ENCODE peak calls at places on chromosomes 12 and 14, in ten cellular contexts. P, K, U, T, A, Q, G, S, D and J are unnamed samples.

GRCh38 chr14:85308531-85309300 is 221.2 kb upstream of the FLRT2 start:
- DNase-seq in P (no peak), K (no peak), U (no peak), T (no peak), A (no peak), Q (no peak), G (no peak), S (no peak), D (peak; percentile 97), J (no peak)

GRCh38 chr14:94051115-94051514 is 25.0 kb downstream of the OTUB2 start:
- DNase-seq in P (no peak), K (no peak), U (no peak), T (peak; percentile 57), A (no peak), Q (no peak), G (no peak), S (no peak), D (peak; percentile 29), J (no peak)

GRCh38 chr14:101108579-101109346 is 205.2 kb upstream of the RTL1 start:
- DNase-seq in P (no peak), K (no peak), U (no peak), T (no peak), A (no peak), Q (no peak), G (no peak), S (no peak), D (no peak), J (no peak)

GRCh38 chr12:129075451-129076208 is 222.4 kb downstream of the GLT1D1 start:
- DNase-seq in P (no peak), K (no peak), U (no peak), T (no peak), A (peak; percentile 30), Q (no peak), G (no peak), S (no peak), D (no peak), J (no peak)

GRCh38 chr12:124392991-124393790 is 98.3 kb downstream of the RFLNA start:
- DNase-seq in P (peak; percentile 48), K (no peak), U (peak; percentile 17), T (peak; percentile 93), A (no peak), Q (no peak), G (no peak), S (peak; percentile 92), D (peak; percentile 64), J (no peak)

GRCh38 chr14:96126339-96126770 is 78.3 kb upstream of the BDKRB2 start:
- DNase-seq in P (no peak), K (no peak), U (no peak), T (peak; percentile 30), A (no peak), Q (no peak), G (no peak), S (peak; percentile 63), D (no peak), J (no peak)

GRCh38 chr14:77542349-77543239 is 44.0 kb upstream of the ISM2 start:
- DNase-seq in P (no peak), K (no peak), U (no peak), T (peak; percentile 32), A (no peak), Q (no peak), G (no peak), S (peak; percentile 3), D (peak; percentile 61), J (no peak)

GRCh38 chr14:85131523-85131922 is 398.4 kb upstream of the FLRT2 start:
- DNase-seq in P (no peak), K (no peak), U (no peak), T (no peak), A (peak; percentile 52), Q (no peak), G (no peak), S (no peak), D (no peak), J (no peak)

GRCh38 chr12:24470050-24470449 is 478.9 kb downstream of the BCAT1 start:
- DNase-seq in P (no peak), K (no peak), U (no peak), T (peak; percentile 5), A (no peak), Q (no peak), G (no peak), S (peak; percentile 31), D (no peak), J (no peak)

GRCh38 chr12:128549621-128550020 is 274.1 kb downstream of the SLC15A4 start:
- DNase-seq in P (no peak), K (no peak), U (no peak), T (no peak), A (no peak), Q (no peak), G (peak; percentile 31), S (no peak), D (no peak), J (no peak)

GRCh38 chr14:52146504-52146903 is 77.6 kb upstream of the NID2 start:
- DNase-seq in P (no peak), K (no peak), U (no peak), T (no peak), A (no peak), Q (no peak), G (no peak), S (no peak), D (no peak), J (no peak)

GRCh38 chr12:30725739-30726138 is 29.0 kb downstream of the CAPRIN2 start:
- DNase-seq in P (no peak), K (no peak), U (no peak), T (peak; percentile 84), A (no peak), Q (no peak), G (no peak), S (peak; percentile 77), D (no peak), J (no peak)

GRCh38 chr12:89424394-89424793 is 72.1 kb upstream of the DUSP6 start:
- DNase-seq in P (no peak), K (no peak), U (no peak), T (no peak), A (no peak), Q (no peak), G (no peak), S (no peak), D (no peak), J (no peak)

GRCh38 chr12:50132505-50133135 is 20.6 kb downstream of the COX14 start:
- DNase-seq in P (no peak), K (no peak), U (no peak), T (no peak), A (no peak), Q (no peak), G (no peak), S (peak; percentile 61), D (peak; percentile 40), J (no peak)

GRCh38 chr12:65593206-65593833 is 231.0 kb upstream of the HMGA2 start:
- DNase-seq in P (no peak), K (no peak), U (no peak), T (peak; percentile 91), A (no peak), Q (no peak), G (no peak), S (peak; percentile 67), D (no peak), J (no peak)

GRCh38 chr14:80567905-80568512 is 356.7 kb upstream of the DIO2 start:
- DNase-seq in P (no peak), K (no peak), U (no peak), T (peak; percentile 61), A (no peak), Q (no peak), G (peak; percentile 54), S (peak; percentile 98), D (no peak), J (no peak)

GRCh38 chr12:83210933-83211332 is 524.2 kb downstream of the TMTC2 start:
- DNase-seq in P (no peak), K (no peak), U (no peak), T (no peak), A (no peak), Q (no peak), G (no peak), S (no peak), D (no peak), J (no peak)

GRCh38 chr14:94601961-94602391 is 10.2 kb upstream of the SERPINA3 start:
- DNase-seq in P (no peak), K (no peak), U (no peak), T (peak; percentile 90), A (no peak), Q (no peak), G (no peak), S (peak; percentile 76), D (peak; percentile 6), J (no peak)

GRCh38 chr12:77315407-77315806 is 250.0 kb upstream of the E2F7 start:
- DNase-seq in P (no peak), K (no peak), U (no peak), T (no peak), A (no peak), Q (no peak), G (no peak), S (no peak), D (no peak), J (no peak)

GRCh38 chr12:122891661-122892525 is 4.0 kb downstream of the VPS37B start:
- DNase-seq in P (peak; percentile 95), K (no peak), U (no peak), T (peak; percentile 94), A (no peak), Q (no peak), G (peak; percentile 52), S (peak; percentile 95), D (no peak), J (no peak)

GRCh38 chr12:98618952-98619351 is 25.5 kb downstream of the SLC25A3 start:
- DNase-seq in P (no peak), K (no peak), U (no peak), T (peak; percentile 11), A (no peak), Q (no peak), G (no peak), S (no peak), D (no peak), J (no peak)

GRCh38 chr12:59452746-59453145 is 143.1 kb upstream of the SLC16A7 start:
- DNase-seq in P (no peak), K (no peak), U (no peak), T (peak; percentile 71), A (no peak), Q (no peak), G (no peak), S (peak; percentile 38), D (no peak), J (no peak)

GRCh38 chr12:62588916-62589315 is 122.3 kb downstream of the MON2 start:
- DNase-seq in P (no peak), K (no peak), U (no peak), T (peak; percentile 72), A (no peak), Q (no peak), G (no peak), S (no peak), D (peak; percentile 23), J (no peak)

GRCh38 chr12:67727652-67728295 is 79.2 kb downstream of the DYRK2 start:
- DNase-seq in P (no peak), K (no peak), U (no peak), T (no peak), A (no peak), Q (no peak), G (no peak), S (no peak), D (no peak), J (no peak)

GRCh38 chr12:54222609-54223008 is 33.8 kb upstream of the SMUG1 start:
- DNase-seq in P (peak; percentile 96), K (no peak), U (no peak), T (peak; percentile 99), A (no peak), Q (no peak), G (no peak), S (peak; percentile 95), D (no peak), J (no peak)

GRCh38 chr12:128290938-128291337 is 24.0 kb downstream of the TMEM132C start:
- DNase-seq in P (no peak), K (no peak), U (no peak), T (no peak), A (no peak), Q (no peak), G (no peak), S (no peak), D (no peak), J (no peak)

GRCh38 chr12:27583057-27583797 is 59.2 kb downstream of the PPFIBP1 start:
- DNase-seq in P (no peak), K (no peak), U (no peak), T (peak; percentile 60), A (no peak), Q (no peak), G (no peak), S (no peak), D (no peak), J (no peak)

GRCh38 chr14:55129428-55130193 is 559 bp downstream of the LGALS3 start:
- DNase-seq in P (peak; percentile 59), K (peak; percentile 21), U (no peak), T (peak; percentile 77), A (no peak), Q (peak; percentile 24), G (no peak), S (peak; percentile 72), D (peak; percentile 55), J (peak; percentile 52)